ENCODE peak calls at places on chromosomes 13 and 19, in nine cellular contexts. M, G, J, L, X, O, S, K and E are unnamed samples.

GRCh38 chr13:51769455-51770127 is 34.4 kb downstream of the DHRS12 start:
- DNase-seq in S (no peak), X (no peak), K (no peak), J (no peak), L (peak; percentile 83), O (no peak), M (no peak), G (no peak), E (no peak)

GRCh38 chr13:75934889-75935288 is 298.8 kb downstream of the LMO7 start:
- DNase-seq in J (no peak), M (no peak), G (peak; percentile 11), K (peak; percentile 7), O (no peak), X (peak; percentile 33), S (no peak), L (no peak), E (no peak)

GRCh38 chr19:8528500-8528899 is 14.5 kb upstream of the ZNF414 start:
- DNase-seq in O (no peak), J (no peak), K (no peak), X (no peak), S (no peak), L (no peak), G (no peak), M (no peak), E (no peak)

GRCh38 chr19:42051166-42052115 is 18.6 kb downstream of the GRIK5 start:
- DNase-seq in K (no peak), M (no peak), S (no peak), J (no peak), L (no peak), O (no peak), G (no peak), X (no peak), E (no peak)

GRCh38 chr13:100131863-100132574 is 43.1 kb downstream of the PCCA start:
- DNase-seq in L (no peak), O (no peak), K (peak; percentile 16), J (no peak), X (peak; percentile 42), M (peak; percentile 77), G (peak; percentile 57), S (no peak), E (no peak)

GRCh38 chr19:38023245-38023644 is 116.2 kb downstream of the SIPA1L3 start:
- DNase-seq in G (peak; percentile 61), M (no peak), J (no peak), O (no peak), X (no peak), S (no peak), L (no peak), K (no peak), E (no peak)

GRCh38 chr13:99996177-99996705 is 14.7 kb downstream of the ZIC2 start:
- DNase-seq in K (no peak), J (no peak), X (no peak), M (no peak), L (no peak), S (no peak), G (no peak), O (no peak), E (no peak)

GRCh38 chr13:43916828-43917227 is 37.1 kb downstream of the LACC1 start:
- DNase-seq in S (no peak), K (no peak), O (no peak), L (no peak), G (no peak), J (no peak), M (no peak), X (no peak), E (no peak)

GRCh38 chr13:110984798-110985197 is 69.9 kb upstream of the ANKRD10 start:
- DNase-seq in G (no peak), X (no peak), L (no peak), S (no peak), J (no peak), M (no peak), K (no peak), O (no peak), E (no peak)

GRCh38 chr13:102608944-102609343 is 12.2 kb downstream of the TPP2 start:
- DNase-seq in S (no peak), J (no peak), L (no peak), O (no peak), M (no peak), G (no peak), K (no peak), X (no peak), E (no peak)

DNA sequence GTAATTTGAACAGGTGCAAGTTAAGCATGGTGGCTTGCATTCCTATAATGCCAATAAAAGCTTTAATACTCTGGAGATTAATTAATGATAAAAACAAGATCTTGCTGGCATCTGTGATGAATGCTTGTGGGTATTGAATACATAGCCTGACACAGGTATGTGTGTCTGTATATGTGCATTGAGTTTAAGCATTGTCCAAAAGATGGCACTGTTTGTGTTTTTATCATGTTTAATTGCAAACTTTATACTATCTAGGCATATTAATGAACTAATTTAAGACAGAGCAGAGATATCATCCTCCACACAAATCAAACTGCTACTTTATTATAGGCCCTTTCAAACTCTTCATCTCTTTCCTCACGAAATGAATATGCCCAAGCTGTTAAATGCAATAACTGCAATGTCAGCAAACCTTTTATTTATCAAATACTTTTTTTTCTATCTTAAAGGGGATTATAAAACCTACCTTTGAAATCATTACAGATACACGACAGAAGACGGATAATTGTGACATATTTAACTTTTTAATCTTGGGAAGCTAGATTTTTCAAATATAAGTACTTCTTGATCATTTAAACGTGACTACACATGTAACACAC is 86.5 kb downstream of the TNFSF11 start:
- DNase-seq in X (peak; percentile 20), J (no peak), K (no peak), S (no peak), G (peak; percentile 33), O (no peak), M (no peak), L (no peak), E (no peak)
- TF ChIP-seq CTCF in X (no peak), J (peak; percentile 25), K (peak; percentile 27), S (no peak), G (peak; percentile 32), O (no peak), M (peak; percentile 47), L (no peak), E (no peak)

GRCh38 chr13:28316129-28316528 is 177.8 kb downstream of the PAN3 start:
- DNase-seq in O (no peak), K (no peak), M (no peak), X (no peak), S (no peak), J (no peak), G (no peak), L (no peak), E (no peak)

GRCh38 chr13:28318418-28318995 is 176.4 kb downstream of the FLT1 start:
- DNase-seq in M (no peak), S (no peak), L (no peak), O (no peak), K (no peak), G (no peak), J (no peak), X (no peak), E (no peak)

GRCh38 chr13:28314879-28315278 is 176.5 kb downstream of the PAN3 start:
- DNase-seq in O (no peak), G (no peak), M (no peak), L (no peak), J (no peak), K (no peak), S (no peak), X (no peak), E (no peak)

GRCh38 chr13:28316841-28317240 is 178.1 kb downstream of the FLT1 start:
- DNase-seq in L (no peak), X (no peak), S (no peak), M (no peak), O (no peak), J (no peak), G (no peak), K (no peak), E (no peak)

GRCh38 chr13:28313579-28313978 is 175.2 kb downstream of the PAN3 start:
- DNase-seq in M (no peak), O (no peak), J (no peak), G (peak; percentile 34), K (no peak), X (no peak), L (no peak), S (no peak), E (no peak)
- TF ChIP-seq CTCF in M (no peak), O (no peak), J (no peak), G (peak; percentile 26), K (peak; percentile 40), X (peak; percentile 7), L (no peak), S (no peak), E (peak; percentile 20)

DNA sequence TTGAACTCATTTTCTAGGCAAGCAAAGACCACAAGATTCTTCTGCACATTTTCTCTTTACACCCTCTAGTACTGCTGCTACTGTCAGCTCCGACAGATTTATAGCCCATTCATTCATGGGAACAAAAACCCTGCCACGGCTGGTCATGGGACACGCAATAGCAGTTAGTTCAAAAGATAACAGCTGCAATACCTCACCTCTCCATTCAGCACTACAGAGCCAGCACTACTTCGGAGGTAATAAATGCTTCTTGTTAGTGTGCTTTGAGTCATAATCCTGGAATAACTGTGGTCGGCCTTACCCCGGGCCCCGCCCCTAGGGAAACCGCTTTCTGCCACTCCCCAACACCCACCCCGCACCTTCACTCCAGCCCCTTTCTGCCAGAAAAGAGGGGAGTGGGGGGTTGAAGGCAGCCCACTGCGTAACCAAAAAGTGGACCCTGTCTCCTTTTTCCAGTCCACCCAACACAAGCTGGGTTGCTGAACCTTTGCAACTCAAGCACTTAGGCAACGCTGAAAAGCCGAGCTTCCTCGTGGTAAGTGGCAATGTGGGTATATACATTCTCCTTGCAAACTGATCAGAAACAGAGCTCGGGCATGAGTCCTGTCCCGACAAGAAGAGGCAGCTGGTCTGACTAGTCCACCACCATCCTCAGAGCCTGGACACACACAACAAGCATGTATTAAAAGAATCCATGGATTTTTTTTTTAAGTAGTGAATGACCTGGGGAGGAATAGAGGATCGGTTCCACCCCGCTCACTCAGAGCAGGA is 240.8 kb upstream of the ZNF507 start:
- DNase-seq in M (no peak), L (no peak), O (no peak), J (no peak), K (no peak), G (no peak), S (peak; percentile 46), X (no peak), E (no peak)
- TF ChIP-seq CTCF in M (no peak), L (no peak), O (no peak), J (no peak), K (no peak), G (no peak), S (peak; percentile 25), X (no peak), E (peak; percentile 36)

GRCh38 chr19:49363265-49364082 is at the start of gene DKKL1:
- DNase-seq in O (peak; percentile 58), X (peak; percentile 97), G (peak; percentile 99), M (peak; percentile 98), J (peak; percentile 55), K (peak; percentile 98), S (peak; percentile 100), L (peak; percentile 100), E (peak; percentile 100)
- TF ChIP-seq CTCF in O (no peak), X (peak; percentile 18), G (no peak), M (peak; percentile 18), J (no peak), K (peak; percentile 22), S (no peak), L (no peak), E (peak; percentile 22)